ENCODE peak calls at places on chromosomes 2 and 18, in nine cellular contexts. F is breast epithelium; B is left colon; E is activated effector memory CD4-positive, alpha-beta T cell treated with Interleukin-2 at 50 U/mL for 16 hours; U is hepatocyte; O is AG08395; N is hippocampal formation; X is NCI-H2171; J is left cardiac atrium. L is an unnamed sample.

GRCh38 chr2:232680006-232680405 is 17.1 kb upstream of the GIGYF2 start:
- DNase-seq in U (no peak), E (no peak), B (no peak), O (no peak), J (no peak), F (no peak), X (no peak), N (no peak), L (no peak)

GRCh38 chr2:113370478-113371091 is 66.9 kb upstream of the ZNG1B start:
- DNase-seq in X (no peak), F (peak; percentile 60), U (peak; percentile 84), E (peak; percentile 51), O (peak; percentile 79), B (peak; percentile 67), N (no peak), J (peak; percentile 61), L (peak; percentile 80)

GRCh38 chr2:222296911-222297599 is 1.7 kb downstream of the PAX3 start:
- DNase-seq in J (no peak), E (no peak), N (no peak), F (no peak), X (no peak), O (no peak), B (no peak), U (no peak), L (no peak)

GRCh38 chr2:11710632-11711381 is 35.6 kb upstream of the LPIN1 start:
- DNase-seq in X (no peak), N (no peak), E (no peak), F (peak; percentile 72), O (no peak), J (no peak), U (no peak), B (no peak), L (no peak)

GRCh38 chr2:288743-289361 is 961 bp upstream of the ALKAL2 start:
- DNase-seq in J (no peak), O (no peak), X (no peak), U (peak; percentile 23), B (no peak), F (no peak), E (no peak), N (no peak), L (no peak)

GRCh38 chr18:67574749-67575148 is 58.2 kb upstream of the DSEL start:
- DNase-seq in B (no peak), X (no peak), U (no peak), F (no peak), E (no peak), O (no peak), N (no peak), J (no peak), L (no peak)

GRCh38 chr2:219985017-219985416 is 357.6 kb downstream of the SLC4A3 start:
- DNase-seq in J (no peak), B (no peak), U (no peak), X (no peak), F (no peak), O (no peak), N (no peak), E (no peak), L (no peak)

GRCh38 chr2:61485281-61485680 is 14.4 kb upstream of the USP34 start:
- DNase-seq in N (no peak), X (no peak), B (no peak), J (no peak), U (no peak), E (no peak), F (no peak), O (no peak), L (no peak)

GRCh38 chr2:47274054-47274779 is 119.1 kb upstream of the STPG4 start:
- DNase-seq in E (no peak), U (peak; percentile 46), X (no peak), B (no peak), N (no peak), F (no peak), O (peak; percentile 48), J (no peak), L (no peak)

L was measured in left lobe of liver.